ENCODE peak calls at places on chromosomes 12 and 14, in four cellular contexts. J is fibroblast of lung, L is brain microvascular endothelial cell, X is GM06990. A is an unnamed sample.

GRCh38 chr12:108457006-108457733 is 57.9 kb upstream of the FICD start:
- DNase-seq in J (peak; percentile 36), L (peak; percentile 49), X (peak; percentile 18), A (peak; percentile 65)

GRCh38 chr12:95944108-95944704 is 1.1 kb downstream of the AMDHD1 start:
- DNase-seq in J (no peak), L (no peak), X (no peak), A (no peak)

GRCh38 chr12:31742891-31743290 is 14.1 kb upstream of the AMN1 start:
- DNase-seq in J (no peak), L (no peak), X (peak; percentile 50), A (peak; percentile 38)

GRCh38 chr12:130945793-130946492 is 7.8 kb upstream of the ADGRD1 start:
- DNase-seq in J (peak; percentile 21), L (no peak), X (no peak), A (no peak)

GRCh38 chr12:80939231-80939950 is 1.7 kb upstream of the LIN7A start:
- DNase-seq in J (peak; percentile 44), L (peak; percentile 19), X (no peak), A (no peak)

GRCh38 chr14:97113339-97113738 is 316.2 kb downstream of the VRK1 start:
- DNase-seq in J (no peak), L (no peak), X (no peak), A (no peak)

GRCh38 chr12:66140726-66141125 is 10.2 kb upstream of the LLPH start:
- DNase-seq in J (peak; percentile 22), L (no peak), X (no peak), A (no peak)

GRCh38 chr12:113766880-113767878 is 198.9 kb downstream of the RBM19 start:
- DNase-seq in J (peak; percentile 36), L (peak; percentile 79), X (no peak), A (no peak)

GRCh38 chr14:72644758-72645489 is 249.0 kb downstream of the DPF3 start:
- DNase-seq in J (no peak), L (no peak), X (no peak), A (no peak)

GRCh38 chr12:50401383-50402155 is 884 bp downstream of the LARP4 start:
- DNase-seq in J (peak; percentile 73), L (no peak), X (no peak), A (peak; percentile 21)

GRCh38 chr14:33430414-33430813 is 491.7 kb downstream of the NPAS3 start:
- DNase-seq in J (no peak), L (no peak), X (no peak), A (no peak)

GRCh38 chr12:45713108-45713507 is 16.4 kb upstream of the ARID2 start:
- DNase-seq in J (peak; percentile 24), L (no peak), X (no peak), A (no peak)

GRCh38 chr12:18634382-18634781 is 103.4 kb downstream of the PLCZ1 start:
- DNase-seq in J (no peak), L (no peak), X (no peak), A (no peak)

GRCh38 chr12:106226884-106227640 is 20.8 kb downstream of the CKAP4 start:
- DNase-seq in J (peak; percentile 74), L (peak; percentile 48), X (no peak), A (peak; percentile 70)

GRCh38 chr12:111033281-111034147 is 113.1 kb upstream of the MYL2 start:
- DNase-seq in J (no peak), L (no peak), X (peak; percentile 22), A (no peak)

GRCh38 chr12:117501470-117501869 is 140.0 kb upstream of the NOS1 start:
- DNase-seq in J (no peak), L (no peak), X (no peak), A (no peak)

GRCh38 chr12:79360936-79361335 is 329.8 kb downstream of the PAWR start:
- DNase-seq in J (no peak), L (no peak), X (no peak), A (no peak)

GRCh38 chr12:4221157-4221556 is 52.4 kb upstream of the CCND2 start:
- DNase-seq in J (peak; percentile 14), L (no peak), X (no peak), A (no peak)

GRCh38 chr12:4449862-4450222 is 4.2 kb upstream of the FGF6 start:
- DNase-seq in J (no peak), L (no peak), X (no peak), A (peak; percentile 26)

GRCh38 chr12:64680235-64680634 is 69.9 kb downstream of the RASSF3 start:
- DNase-seq in J (no peak), L (no peak), X (no peak), A (no peak)

GRCh38 chr14:65371784-65372183 is 40.7 kb upstream of the FUT8 start:
- DNase-seq in J (no peak), L (no peak), X (no peak), A (no peak)

GRCh38 chr12:110560048-110560447 is 23.1 kb downstream of the PPTC7 start:
- DNase-seq in J (no peak), L (no peak), X (no peak), A (no peak)

GRCh38 chr14:89348726-89349125 is 68.3 kb downstream of the FOXN3 start:
- DNase-seq in J (no peak), L (no peak), X (no peak), A (no peak)

GRCh38 chr12:15984097-15984800 is 73.1 kb downstream of the DERA start:
- DNase-seq in J (no peak), L (no peak), X (no peak), A (no peak)

GRCh38 chr12:63415357-63415756 is 252.9 kb downstream of the DPY19L2 start:
- DNase-seq in J (no peak), L (no peak), X (no peak), A (no peak)

DNA sequence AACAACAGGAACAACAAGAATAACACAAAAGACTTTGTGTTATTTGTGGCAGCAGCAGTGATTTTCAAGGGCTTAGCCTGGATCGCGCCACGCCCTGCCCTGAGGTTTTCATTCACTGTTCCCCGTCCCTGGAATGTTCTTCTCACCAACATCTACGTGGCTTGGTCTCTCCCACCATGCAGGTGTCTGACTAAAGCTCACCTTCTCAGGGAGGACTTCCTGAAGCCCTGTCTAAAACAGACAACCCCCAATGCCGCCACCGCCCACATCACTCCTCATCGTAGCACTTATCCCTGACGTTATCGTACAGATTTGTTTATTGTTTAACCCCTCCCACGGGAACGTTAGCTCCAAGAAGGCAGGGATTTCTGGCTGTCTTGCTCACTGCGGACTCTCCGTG is 40.4 kb downstream of the P2RX4 start:
- DNase-seq in J (no peak), L (no peak), X (no peak), A (no peak)
- H3K36me3 ChIP-seq in J (peaks cover 19% of the 10 kb centered on the region), L (peaks cover 43% of the 10 kb centered on the region), X (peaks cover 23% of the 10 kb centered on the region), A (no peaks in the 10 kb centered on the region)

GRCh38 chr12:104348283-104348993 is 44.9 kb downstream of the EID3 start:
- DNase-seq in J (no peak), L (no peak), X (no peak), A (no peak)
- H3K36me3 ChIP-seq in J (peaks cover 18% of the 10 kb centered on the region), L (peaks cover 54% of the 10 kb centered on the region), X (peaks cover 13% of the 10 kb centered on the region), A (peaks cover 6% of the 10 kb centered on the region)

GRCh38 chr14:102728509-102728908 is 48.7 kb upstream of the TRAF3 start:
- DNase-seq in J (no peak), L (no peak), X (no peak), A (no peak)

GRCh38 chr14:102722646-102723045 is 54.6 kb upstream of the TRAF3 start:
- DNase-seq in J (no peak), L (no peak), X (no peak), A (no peak)

GRCh38 chr14:102727336-102728095 is 49.7 kb upstream of the TRAF3 start:
- DNase-seq in J (no peak), L (no peak), X (no peak), A (no peak)

GRCh38 chr14:102726191-102726949 is 50.9 kb upstream of the TRAF3 start:
- DNase-seq in J (no peak), L (no peak), X (no peak), A (no peak)

GRCh38 chr14:102723650-102724049 is 53.6 kb upstream of the TRAF3 start:
- DNase-seq in J (no peak), L (no peak), X (no peak), A (no peak)
- H3K36me3 ChIP-seq in J (peaks cover 15% of the 10 kb centered on the region), L (peaks cover 39% of the 10 kb centered on the region), X (peaks cover 15% of the 10 kb centered on the region), A (no peaks in the 10 kb centered on the region)

GRCh38 chr12:49021292-49021915 is 2.8 kb upstream of the PRKAG1 start:
- DNase-seq in J (no peak), L (no peak), X (no peak), A (no peak)
- H3K36me3 ChIP-seq in J (peaks cover 17% of the 10 kb centered on the region), L (peaks cover 40% of the 10 kb centered on the region), X (peaks cover 26% of the 10 kb centered on the region), A (no peaks in the 10 kb centered on the region)

A was measured in MM.1S.